ENCODE peak calls at places on chromosome 4, in seven cellular contexts. One of them, this sample, is unnamed.

GRCh38 chr4:124501579-124501978 is 211.0 kb downstream of the ANKRD50 start:
- DNase-seq in mesendoderm: no peak
- DNase-seq in neuronal stem cell: no peak
- DNase-seq in IMR-90: no peak
- DNase-seq in trophoblast cell: no peak
- DNase-seq in H1: no peak
- DNase-seq in mesenchymal stem cell: no peak
- DNase-seq in this sample: no peak

GRCh38 chr4:185165605-185166063 is 22.6 kb downstream of the SLC25A4 start:
- DNase-seq in trophoblast cell: no peak
- DNase-seq in neuronal stem cell: no peak
- DNase-seq in H1: no peak
- DNase-seq in mesendoderm: no peak
- DNase-seq in IMR-90: peak
- DNase-seq in mesenchymal stem cell: peak
- DNase-seq in this sample: no peak

GRCh38 chr4:124903995-124904722 is 191.6 kb upstream of the ANKRD50 start:
- DNase-seq in H1: no peak
- DNase-seq in neuronal stem cell: no peak
- DNase-seq in mesenchymal stem cell: peak
- DNase-seq in trophoblast cell: no peak
- DNase-seq in mesendoderm: no peak
- DNase-seq in IMR-90: peak
- DNase-seq in this sample: no peak

GRCh38 chr4:98950925-98951324 is 22.0 kb upstream of the EIF4E start:
- DNase-seq in trophoblast cell: no peak
- DNase-seq in H1: no peak
- DNase-seq in mesendoderm: no peak
- DNase-seq in IMR-90: no peak
- DNase-seq in mesenchymal stem cell: no peak
- DNase-seq in neuronal stem cell: no peak
- DNase-seq in this sample: no peak

GRCh38 chr4:109676886-109677285 is 26.4 kb downstream of the CASP6 start:
- DNase-seq in H1: no peak
- DNase-seq in neuronal stem cell: no peak
- DNase-seq in mesenchymal stem cell: no peak
- DNase-seq in IMR-90: no peak
- DNase-seq in mesendoderm: no peak
- DNase-seq in trophoblast cell: no peak
- DNase-seq in this sample: no peak

GRCh38 chr4:127781303-127782024 is 658 bp upstream of the HSPA4L start:
- DNase-seq in IMR-90: peak
- DNase-seq in neuronal stem cell: peak
- DNase-seq in mesenchymal stem cell: peak
- DNase-seq in H1: no peak
- DNase-seq in mesendoderm: no peak
- DNase-seq in trophoblast cell: peak
- DNase-seq in this sample: no peak

GRCh38 chr4:53613428-53613827 is 22.1 kb upstream of the LNX1 start:
- DNase-seq in neuronal stem cell: no peak
- DNase-seq in mesenchymal stem cell: no peak
- DNase-seq in IMR-90: no peak
- DNase-seq in trophoblast cell: no peak
- DNase-seq in H1: no peak
- DNase-seq in mesendoderm: no peak
- DNase-seq in this sample: no peak

GRCh38 chr4:184851200-184851541 is 25.4 kb upstream of the ACSL1 start:
- DNase-seq in trophoblast cell: no peak
- DNase-seq in H1: no peak
- DNase-seq in neuronal stem cell: no peak
- DNase-seq in mesendoderm: no peak
- DNase-seq in mesenchymal stem cell: no peak
- DNase-seq in IMR-90: no peak
- DNase-seq in this sample: no peak

GRCh38 chr4:145670422-145670821 is 9.5 kb upstream of the C4orf51 start:
- DNase-seq in neuronal stem cell: no peak
- DNase-seq in trophoblast cell: no peak
- DNase-seq in H1: no peak
- DNase-seq in mesendoderm: no peak
- DNase-seq in IMR-90: no peak
- DNase-seq in mesenchymal stem cell: no peak
- DNase-seq in this sample: no peak

GRCh38 chr4:1903035-1903434 is 31.8 kb downstream of the NSD2 start:
- DNase-seq in trophoblast cell: no peak
- DNase-seq in H1: no peak
- DNase-seq in IMR-90: no peak
- DNase-seq in mesendoderm: no peak
- DNase-seq in mesenchymal stem cell: no peak
- DNase-seq in neuronal stem cell: no peak
- DNase-seq in this sample: no peak

GRCh38 chr4:75821966-75822365 is 80.3 kb downstream of the PPEF2 start:
- DNase-seq in mesenchymal stem cell: no peak
- DNase-seq in trophoblast cell: no peak
- DNase-seq in H1: no peak
- DNase-seq in mesendoderm: no peak
- DNase-seq in IMR-90: peak
- DNase-seq in neuronal stem cell: no peak
- DNase-seq in this sample: no peak

GRCh38 chr4:123649644-123650356 is 253.2 kb downstream of the SPRY1 start:
- DNase-seq in trophoblast cell: peak
- DNase-seq in H1: no peak
- DNase-seq in IMR-90: peak
- DNase-seq in mesendoderm: peak
- DNase-seq in mesenchymal stem cell: peak
- DNase-seq in neuronal stem cell: no peak
- DNase-seq in this sample: peak

GRCh38 chr4:78689700-78690318 is 86.3 kb upstream of the BMP2K start:
- DNase-seq in mesenchymal stem cell: no peak
- DNase-seq in trophoblast cell: no peak
- DNase-seq in neuronal stem cell: no peak
- DNase-seq in H1: no peak
- DNase-seq in mesendoderm: no peak
- DNase-seq in IMR-90: no peak
- DNase-seq in this sample: no peak

GRCh38 chr4:73583661-73584060 is 36.6 kb downstream of the RASSF6 start:
- DNase-seq in H1: no peak
- DNase-seq in trophoblast cell: no peak
- DNase-seq in mesenchymal stem cell: no peak
- DNase-seq in neuronal stem cell: no peak
- DNase-seq in IMR-90: no peak
- DNase-seq in mesendoderm: peak
- DNase-seq in this sample: peak

GRCh38 chr4:153722036-153722435 is 37.8 kb downstream of the RNF175 start:
- DNase-seq in trophoblast cell: no peak
- DNase-seq in mesenchymal stem cell: no peak
- DNase-seq in H1: no peak
- DNase-seq in IMR-90: no peak
- DNase-seq in neuronal stem cell: no peak
- DNase-seq in mesendoderm: no peak
- DNase-seq in this sample: no peak

GRCh38 chr4:113978561-113979156 is 788 bp downstream of the ARSJ start:
- DNase-seq in mesendoderm: peak
- DNase-seq in IMR-90: peak
- DNase-seq in neuronal stem cell: no peak
- DNase-seq in trophoblast cell: no peak
- DNase-seq in mesenchymal stem cell: no peak
- DNase-seq in H1: peak
- DNase-seq in this sample: peak

GRCh38 chr4:105594094-105595010 is 41.9 kb downstream of the ARHGEF38 start:
- DNase-seq in mesenchymal stem cell: no peak
- DNase-seq in trophoblast cell: no peak
- DNase-seq in IMR-90: no peak
- DNase-seq in neuronal stem cell: no peak
- DNase-seq in H1: no peak
- DNase-seq in mesendoderm: no peak
- DNase-seq in this sample: no peak

GRCh38 chr4:183999435-183999834 is 94.3 kb downstream of the STOX2 start:
- DNase-seq in mesendoderm: no peak
- DNase-seq in H1: no peak
- DNase-seq in neuronal stem cell: no peak
- DNase-seq in trophoblast cell: no peak
- DNase-seq in mesenchymal stem cell: no peak
- DNase-seq in IMR-90: no peak
- DNase-seq in this sample: no peak

GRCh38 chr4:160675550-160675949 is 1488.2 kb downstream of the FSTL5 start:
- DNase-seq in mesendoderm: no peak
- DNase-seq in mesenchymal stem cell: no peak
- DNase-seq in trophoblast cell: no peak
- DNase-seq in neuronal stem cell: no peak
- DNase-seq in H1: no peak
- DNase-seq in IMR-90: no peak
- DNase-seq in this sample: no peak
- H2BK120ac ChIP-seq in mesendoderm: no peak
- H2BK120ac ChIP-seq in mesenchymal stem cell: no peak
- H2BK120ac ChIP-seq in trophoblast cell: no peak
- H2BK120ac ChIP-seq in neuronal stem cell: no peak
- H2BK120ac ChIP-seq in H1: no peak
- H2BK120ac ChIP-seq in IMR-90: no peak
- H2BK120ac ChIP-seq in this sample: no peak

GRCh38 chr4:69532886-69533506 is 37.3 kb upstream of the UGT2B4 start:
- DNase-seq in IMR-90: no peak
- DNase-seq in mesendoderm: no peak
- DNase-seq in neuronal stem cell: no peak
- DNase-seq in H1: no peak
- DNase-seq in trophoblast cell: no peak
- DNase-seq in mesenchymal stem cell: no peak
- DNase-seq in this sample: no peak

GRCh38 chr4:69536980-69537379 is 41.3 kb upstream of the UGT2B4 start:
- DNase-seq in mesenchymal stem cell: no peak
- DNase-seq in IMR-90: no peak
- DNase-seq in H1: no peak
- DNase-seq in mesendoderm: no peak
- DNase-seq in neuronal stem cell: no peak
- DNase-seq in trophoblast cell: no peak
- DNase-seq in this sample: no peak

GRCh38 chr4:69532125-69532524 is 36.4 kb upstream of the UGT2B4 start:
- DNase-seq in trophoblast cell: no peak
- DNase-seq in mesendoderm: no peak
- DNase-seq in neuronal stem cell: no peak
- DNase-seq in IMR-90: no peak
- DNase-seq in H1: no peak
- DNase-seq in mesenchymal stem cell: no peak
- DNase-seq in this sample: no peak

GRCh38 chr4:69536558-69536957 is 40.9 kb upstream of the UGT2B4 start:
- DNase-seq in IMR-90: no peak
- DNase-seq in mesenchymal stem cell: no peak
- DNase-seq in neuronal stem cell: no peak
- DNase-seq in H1: no peak
- DNase-seq in trophoblast cell: no peak
- DNase-seq in mesendoderm: no peak
- DNase-seq in this sample: no peak

GRCh38 chr4:69534697-69535096 is 39.0 kb upstream of the UGT2B4 start:
- DNase-seq in neuronal stem cell: no peak
- DNase-seq in IMR-90: no peak
- DNase-seq in H1: no peak
- DNase-seq in mesenchymal stem cell: no peak
- DNase-seq in trophoblast cell: no peak
- DNase-seq in mesendoderm: no peak
- DNase-seq in this sample: no peak
- H2BK120ac ChIP-seq in neuronal stem cell: no peak
- H2BK120ac ChIP-seq in IMR-90: no peak
- H2BK120ac ChIP-seq in H1: no peak
- H2BK120ac ChIP-seq in mesenchymal stem cell: no peak
- H2BK120ac ChIP-seq in trophoblast cell: no peak
- H2BK120ac ChIP-seq in mesendoderm: no peak
- H2BK120ac ChIP-seq in this sample: no peak

GRCh38 chr4:6450709-6451108 is 21.7 kb downstream of the PPP2R2C start:
- DNase-seq in mesendoderm: no peak
- DNase-seq in mesenchymal stem cell: no peak
- DNase-seq in IMR-90: no peak
- DNase-seq in neuronal stem cell: no peak
- DNase-seq in H1: no peak
- DNase-seq in trophoblast cell: no peak
- DNase-seq in this sample: no peak
- H2BK120ac ChIP-seq in mesendoderm: no peak
- H2BK120ac ChIP-seq in mesenchymal stem cell: no peak
- H2BK120ac ChIP-seq in IMR-90: no peak
- H2BK120ac ChIP-seq in neuronal stem cell: no peak
- H2BK120ac ChIP-seq in H1: no peak
- H2BK120ac ChIP-seq in trophoblast cell: no peak
- H2BK120ac ChIP-seq in this sample: no peak

GRCh38 chr4:119284876-119285611 is 36.9 kb downstream of the FABP2 start:
- DNase-seq in trophoblast cell: no peak
- DNase-seq in mesenchymal stem cell: peak
- DNase-seq in neuronal stem cell: no peak
- DNase-seq in H1: no peak
- DNase-seq in mesendoderm: no peak
- DNase-seq in IMR-90: peak
- DNase-seq in this sample: no peak

GRCh38 chr4:119289313-119289712 is 32.6 kb downstream of the FABP2 start:
- DNase-seq in trophoblast cell: no peak
- DNase-seq in mesendoderm: no peak
- DNase-seq in H1: no peak
- DNase-seq in mesenchymal stem cell: no peak
- DNase-seq in neuronal stem cell: no peak
- DNase-seq in IMR-90: no peak
- DNase-seq in this sample: no peak

GRCh38 chr4:119296356-119296755 is 25.6 kb downstream of the FABP2 start:
- DNase-seq in trophoblast cell: no peak
- DNase-seq in IMR-90: no peak
- DNase-seq in neuronal stem cell: no peak
- DNase-seq in mesenchymal stem cell: no peak
- DNase-seq in H1: no peak
- DNase-seq in mesendoderm: no peak
- DNase-seq in this sample: no peak

GRCh38 chr4:119286377-119287002 is 35.4 kb downstream of the FABP2 start:
- DNase-seq in trophoblast cell: peak
- DNase-seq in mesendoderm: peak
- DNase-seq in H1: no peak
- DNase-seq in neuronal stem cell: peak
- DNase-seq in mesenchymal stem cell: peak
- DNase-seq in IMR-90: peak
- DNase-seq in this sample: no peak

GRCh38 chr4:119290598-119290997 is 31.3 kb downstream of the FABP2 start:
- DNase-seq in IMR-90: no peak
- DNase-seq in mesendoderm: no peak
- DNase-seq in mesenchymal stem cell: no peak
- DNase-seq in neuronal stem cell: no peak
- DNase-seq in H1: no peak
- DNase-seq in trophoblast cell: no peak
- DNase-seq in this sample: no peak
- H2BK120ac ChIP-seq in IMR-90: no peak
- H2BK120ac ChIP-seq in mesendoderm: no peak
- H2BK120ac ChIP-seq in mesenchymal stem cell: no peak
- H2BK120ac ChIP-seq in neuronal stem cell: no peak
- H2BK120ac ChIP-seq in H1: no peak
- H2BK120ac ChIP-seq in trophoblast cell: no peak
- H2BK120ac ChIP-seq in this sample: no peak

DNA sequence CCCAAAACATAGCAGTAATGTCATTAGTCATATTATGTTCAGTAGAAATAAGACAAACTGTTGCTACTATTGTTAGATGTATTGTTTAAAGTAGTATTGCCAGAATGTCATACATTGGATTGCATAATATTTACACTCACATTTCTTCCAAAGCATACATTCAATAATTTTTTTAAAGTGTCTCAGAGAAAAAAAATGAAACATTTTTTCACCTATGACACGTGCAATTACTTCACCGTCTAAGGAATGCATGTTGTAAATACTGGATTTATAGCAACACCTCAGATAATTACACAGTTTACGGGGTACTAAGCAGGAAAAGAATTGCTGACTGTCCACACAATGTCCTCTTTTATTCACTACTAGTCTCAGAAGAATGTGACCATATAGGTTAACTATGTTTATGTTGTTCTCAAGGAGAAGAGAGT is 162.1 kb downstream of the PCDH18 start:
- DNase-seq in H1: no peak
- DNase-seq in IMR-90: peak
- DNase-seq in mesendoderm: no peak
- DNase-seq in trophoblast cell: no peak
- DNase-seq in mesenchymal stem cell: no peak
- DNase-seq in neuronal stem cell: no peak
- DNase-seq in this sample: no peak
- H2BK120ac ChIP-seq in H1: no peak
- H2BK120ac ChIP-seq in IMR-90: no peak
- H2BK120ac ChIP-seq in mesendoderm: no peak
- H2BK120ac ChIP-seq in trophoblast cell: no peak
- H2BK120ac ChIP-seq in mesenchymal stem cell: no peak
- H2BK120ac ChIP-seq in neuronal stem cell: no peak
- H2BK120ac ChIP-seq in this sample: no peak